ENCODE peak calls at places on chromosomes 4 and X, in four cellular contexts. One of them, this sample, is unnamed.

GRCh38 chrX:70592091-70592490 is 147.5 kb downstream of the DLG3 start:
- DNase-seq in CD4-positive, CD25-positive, alpha-beta regulatory T cell: no peak
- DNase-seq in AG09309: peak; percentile 27
- DNase-seq in body of pancreas: no peak
- DNase-seq in this sample: no peak

GRCh38 chrX:40105791-40106676 is 8.3 kb upstream of the BCOR start:
- DNase-seq in CD4-positive, CD25-positive, alpha-beta regulatory T cell: peak; percentile 57
- DNase-seq in AG09309: no peak
- DNase-seq in body of pancreas: peak; percentile 78
- DNase-seq in this sample: peak; percentile 59

GRCh38 chrX:52346462-52347165 is 22.2 kb upstream of the XAGE2 start:
- DNase-seq in CD4-positive, CD25-positive, alpha-beta regulatory T cell: no peak
- DNase-seq in AG09309: no peak
- DNase-seq in body of pancreas: no peak
- DNase-seq in this sample: no peak

GRCh38 chrX:118878977-118879376 is 55.4 kb downstream of the ZCCHC12 start:
- DNase-seq in CD4-positive, CD25-positive, alpha-beta regulatory T cell: no peak
- DNase-seq in AG09309: no peak
- DNase-seq in body of pancreas: no peak
- DNase-seq in this sample: no peak

GRCh38 chr4:84573738-84574720 is 8.9 kb upstream of the CDS1 start:
- DNase-seq in CD4-positive, CD25-positive, alpha-beta regulatory T cell: no peak
- DNase-seq in AG09309: no peak
- DNase-seq in body of pancreas: no peak
- DNase-seq in this sample: no peak

GRCh38 chrX:19758536-19758935 is 128.9 kb downstream of the SH3KBP1 start:
- DNase-seq in CD4-positive, CD25-positive, alpha-beta regulatory T cell: no peak
- DNase-seq in AG09309: no peak
- DNase-seq in body of pancreas: no peak
- DNase-seq in this sample: no peak

GRCh38 chr4:74330295-74330750 is 22.1 kb downstream of the EPGN start:
- DNase-seq in CD4-positive, CD25-positive, alpha-beta regulatory T cell: no peak
- DNase-seq in AG09309: no peak
- DNase-seq in body of pancreas: no peak
- DNase-seq in this sample: no peak

GRCh38 chr4:173697840-173698239 is 167.8 kb upstream of the HAND2 start:
- DNase-seq in CD4-positive, CD25-positive, alpha-beta regulatory T cell: no peak
- DNase-seq in AG09309: no peak
- DNase-seq in body of pancreas: no peak
- DNase-seq in this sample: no peak

GRCh38 chr4:186622788-186623464 is 67.6 kb upstream of the MTNR1A start:
- DNase-seq in CD4-positive, CD25-positive, alpha-beta regulatory T cell: no peak
- DNase-seq in AG09309: peak; percentile 45
- DNase-seq in body of pancreas: no peak
- DNase-seq in this sample: no peak

GRCh38 chr4:185578284-185578683 is 43.0 kb upstream of the PDLIM3 start:
- DNase-seq in CD4-positive, CD25-positive, alpha-beta regulatory T cell: no peak
- DNase-seq in AG09309: no peak
- DNase-seq in body of pancreas: no peak
- DNase-seq in this sample: no peak

This sample was measured in central memory CD4-positive, alpha-beta T cell.